ENCODE peak calls at places on chromosomes 16 and 17, in six cellular contexts. One of them, this sample, is unnamed.

GRCh38 chr17:73288534-73289302 is 23.1 kb downstream of the CDC42EP4 start:
- DNase-seq in lung: peak
- DNase-seq in brain microvascular endothelial cell: no peak
- DNase-seq in HepG2: peak
- DNase-seq in heart left ventricle: peak
- DNase-seq in tibial nerve: no peak
- DNase-seq in this sample: no peak

GRCh38 chr16:48013476-48013875 is 142.3 kb downstream of the ABCC12 start:
- DNase-seq in lung: no peak
- DNase-seq in brain microvascular endothelial cell: no peak
- DNase-seq in HepG2: no peak
- DNase-seq in heart left ventricle: no peak
- DNase-seq in tibial nerve: no peak
- DNase-seq in this sample: no peak

GRCh38 chr17:954431-955164 is 25.0 kb downstream of the NXN start:
- DNase-seq in lung: peak
- DNase-seq in brain microvascular endothelial cell: peak
- DNase-seq in HepG2: peak
- DNase-seq in heart left ventricle: peak
- DNase-seq in tibial nerve: no peak
- DNase-seq in this sample: peak

GRCh38 chr16:15765880-15766279 is 90.9 kb downstream of the MYH11 start:
- DNase-seq in lung: no peak
- DNase-seq in brain microvascular endothelial cell: peak
- DNase-seq in HepG2: peak
- DNase-seq in heart left ventricle: no peak
- DNase-seq in tibial nerve: peak
- DNase-seq in this sample: no peak

GRCh38 chr17:7443499-7444485 is 1.1 kb upstream of the CHRNB1 start:
- DNase-seq in lung: no peak
- DNase-seq in brain microvascular endothelial cell: no peak
- DNase-seq in HepG2: no peak
- DNase-seq in heart left ventricle: no peak
- DNase-seq in tibial nerve: no peak
- DNase-seq in this sample: no peak

GRCh38 chr17:8223356-8224063 is 13.1 kb upstream of the AURKB start:
- DNase-seq in lung: peak
- DNase-seq in brain microvascular endothelial cell: peak
- DNase-seq in HepG2: peak
- DNase-seq in heart left ventricle: peak
- DNase-seq in tibial nerve: peak
- DNase-seq in this sample: no peak

GRCh38 chr16:2299121-2299914 is 31.4 kb upstream of the RNPS1 start:
- DNase-seq in lung: no peak
- DNase-seq in brain microvascular endothelial cell: no peak
- DNase-seq in HepG2: no peak
- DNase-seq in heart left ventricle: no peak
- DNase-seq in tibial nerve: no peak
- DNase-seq in this sample: no peak

GRCh38 chr16:702341-702740 is 3.3 kb downstream of the FBXL16 start:
- DNase-seq in lung: no peak
- DNase-seq in brain microvascular endothelial cell: no peak
- DNase-seq in HepG2: no peak
- DNase-seq in heart left ventricle: no peak
- DNase-seq in tibial nerve: no peak
- DNase-seq in this sample: no peak

GRCh38 chr17:77423589-77424451 is 283.1 kb downstream of the SEC14L1 start:
- DNase-seq in lung: peak
- DNase-seq in brain microvascular endothelial cell: peak
- DNase-seq in HepG2: no peak
- DNase-seq in heart left ventricle: peak
- DNase-seq in tibial nerve: peak
- DNase-seq in this sample: peak

GRCh38 chr17:81039096-81039495 is 4.1 kb downstream of the BAIAP2 start:
- DNase-seq in lung: no peak
- DNase-seq in brain microvascular endothelial cell: no peak
- DNase-seq in HepG2: no peak
- DNase-seq in heart left ventricle: no peak
- DNase-seq in tibial nerve: no peak
- DNase-seq in this sample: no peak

GRCh38 chr16:19502395-19503131 is 19.3 kb downstream of the GDE1 start:
- DNase-seq in lung: peak
- DNase-seq in brain microvascular endothelial cell: peak
- DNase-seq in HepG2: peak
- DNase-seq in heart left ventricle: no peak
- DNase-seq in tibial nerve: peak
- DNase-seq in this sample: no peak

GRCh38 chr16:82947675-82948074 is 320.9 kb downstream of the CDH13 start:
- DNase-seq in lung: no peak
- DNase-seq in brain microvascular endothelial cell: no peak
- DNase-seq in HepG2: no peak
- DNase-seq in heart left ventricle: no peak
- DNase-seq in tibial nerve: no peak
- DNase-seq in this sample: no peak

GRCh38 chr17:2406903-2407790 is 6.3 kb upstream of the MNT start:
- DNase-seq in lung: no peak
- DNase-seq in brain microvascular endothelial cell: peak
- DNase-seq in HepG2: no peak
- DNase-seq in heart left ventricle: peak
- DNase-seq in tibial nerve: peak
- DNase-seq in this sample: no peak

GRCh38 chr17:50963139-50963538 is 97.0 kb upstream of the TOB1 start:
- DNase-seq in lung: no peak
- DNase-seq in brain microvascular endothelial cell: no peak
- DNase-seq in HepG2: no peak
- DNase-seq in heart left ventricle: no peak
- DNase-seq in tibial nerve: no peak
- DNase-seq in this sample: no peak

GRCh38 chr16:67391424-67392300 is 1.6 kb downstream of the TPPP3 start:
- DNase-seq in lung: no peak
- DNase-seq in brain microvascular endothelial cell: no peak
- DNase-seq in HepG2: no peak
- DNase-seq in heart left ventricle: no peak
- DNase-seq in tibial nerve: no peak
- DNase-seq in this sample: no peak

GRCh38 chr16:67390816-67391423 is 2.4 kb downstream of the TPPP3 start:
- DNase-seq in lung: no peak
- DNase-seq in brain microvascular endothelial cell: no peak
- DNase-seq in HepG2: no peak
- DNase-seq in heart left ventricle: no peak
- DNase-seq in tibial nerve: no peak
- DNase-seq in this sample: no peak

GRCh38 chr16:67393111-67393789 is at the start of gene TPPP3:
- DNase-seq in lung: peak
- DNase-seq in brain microvascular endothelial cell: peak
- DNase-seq in HepG2: peak
- DNase-seq in heart left ventricle: peak
- DNase-seq in tibial nerve: peak
- DNase-seq in this sample: no peak

GRCh38 chr16:67393790-67394270 is 532 bp upstream of the TPPP3 start:
- DNase-seq in lung: no peak
- DNase-seq in brain microvascular endothelial cell: no peak
- DNase-seq in HepG2: no peak
- DNase-seq in heart left ventricle: peak
- DNase-seq in tibial nerve: no peak
- DNase-seq in this sample: no peak

DNA sequence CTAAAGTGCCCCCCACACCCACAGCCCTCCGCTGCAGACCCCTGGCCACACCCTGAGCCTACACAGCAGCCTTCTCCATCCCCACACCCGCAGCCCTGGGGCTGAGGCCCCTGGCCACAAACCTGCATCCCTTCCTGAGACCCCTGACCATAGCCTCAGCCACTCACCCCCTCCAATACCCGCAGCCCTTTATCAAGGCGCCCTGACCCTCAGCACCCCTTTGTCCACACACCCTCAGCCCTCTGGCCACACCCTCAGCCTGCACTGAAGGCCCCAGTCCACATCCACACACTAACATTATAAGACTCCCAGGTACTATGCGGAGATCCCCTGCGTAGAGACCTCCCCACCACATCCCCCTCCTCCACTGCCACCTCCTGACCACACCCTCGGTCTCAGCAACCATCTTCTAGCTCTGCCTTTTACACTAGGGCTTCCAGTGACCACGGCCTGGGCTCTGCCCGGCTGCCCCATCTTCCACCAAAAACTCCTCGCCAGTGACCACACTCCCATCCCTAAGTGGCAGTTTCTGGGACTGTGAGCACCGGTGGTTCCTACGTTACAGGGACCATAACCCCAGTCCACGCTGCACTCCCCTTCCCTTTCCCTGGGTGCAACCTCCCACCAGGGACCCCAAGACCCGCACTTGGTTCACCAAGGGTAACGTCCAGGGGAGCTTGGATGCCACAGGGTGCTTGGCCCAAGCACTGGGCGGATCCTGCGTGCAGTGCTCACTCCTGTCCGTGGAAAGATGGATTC is 818 bp downstream of the TPPP3 start:
- DNase-seq in lung: no peak
- DNase-seq in brain microvascular endothelial cell: no peak
- DNase-seq in HepG2: no peak
- DNase-seq in heart left ventricle: no peak
- DNase-seq in tibial nerve: no peak
- DNase-seq in this sample: no peak
- H3K4me3 ChIP-seq in lung: peak
- H3K4me3 ChIP-seq in brain microvascular endothelial cell: peak
- H3K4me3 ChIP-seq in HepG2: peak
- H3K4me3 ChIP-seq in heart left ventricle: peak
- H3K4me3 ChIP-seq in tibial nerve: peak
- H3K4me3 ChIP-seq in this sample: no peak

GRCh38 chr16:49740190-49740589 is 115.7 kb downstream of the ZNF423 start:
- DNase-seq in lung: no peak
- DNase-seq in brain microvascular endothelial cell: no peak
- DNase-seq in HepG2: no peak
- DNase-seq in heart left ventricle: no peak
- DNase-seq in tibial nerve: no peak
- DNase-seq in this sample: no peak

GRCh38 chr16:49737541-49737940 is 118.4 kb downstream of the ZNF423 start:
- DNase-seq in lung: no peak
- DNase-seq in brain microvascular endothelial cell: no peak
- DNase-seq in HepG2: no peak
- DNase-seq in heart left ventricle: no peak
- DNase-seq in tibial nerve: no peak
- DNase-seq in this sample: no peak

GRCh38 chr16:49742428-49743205 is 113.3 kb downstream of the ZNF423 start:
- DNase-seq in lung: no peak
- DNase-seq in brain microvascular endothelial cell: no peak
- DNase-seq in HepG2: no peak
- DNase-seq in heart left ventricle: no peak
- DNase-seq in tibial nerve: no peak
- DNase-seq in this sample: no peak

GRCh38 chr16:49743206-49743470 is 112.8 kb downstream of the ZNF423 start:
- DNase-seq in lung: no peak
- DNase-seq in brain microvascular endothelial cell: no peak
- DNase-seq in HepG2: no peak
- DNase-seq in heart left ventricle: no peak
- DNase-seq in tibial nerve: no peak
- DNase-seq in this sample: no peak

DNA sequence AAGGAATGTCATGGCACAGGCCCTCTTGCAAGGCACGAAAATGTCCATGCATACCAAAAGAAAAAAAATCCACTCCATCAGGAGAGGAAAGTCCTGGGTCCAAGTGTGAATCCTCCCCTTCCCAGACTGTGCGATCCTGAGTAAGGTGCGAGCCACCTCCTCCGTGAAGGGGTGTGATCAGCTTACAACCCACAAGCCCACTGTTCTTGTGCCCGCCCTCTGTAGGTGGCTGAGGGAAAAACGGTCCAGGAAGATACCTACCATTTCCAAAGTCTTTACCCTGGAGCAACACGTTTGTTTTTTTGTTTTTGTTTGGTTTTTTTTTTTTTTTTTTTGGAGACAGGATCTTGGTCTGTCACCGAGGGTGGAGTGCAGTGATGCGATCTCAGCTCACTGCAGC is 116.5 kb downstream of the ZNF423 start:
- DNase-seq in lung: no peak
- DNase-seq in brain microvascular endothelial cell: no peak
- DNase-seq in HepG2: no peak
- DNase-seq in heart left ventricle: no peak
- DNase-seq in tibial nerve: no peak
- DNase-seq in this sample: no peak
- TF ChIP-seq CTCF in lung: no peak
- TF ChIP-seq CTCF in brain microvascular endothelial cell: peak
- TF ChIP-seq CTCF in HepG2: peak
- TF ChIP-seq CTCF in heart left ventricle: no peak
- TF ChIP-seq CTCF in tibial nerve: no peak
- TF ChIP-seq CTCF in this sample: no peak

GRCh38 chr17:28276011-28276410 is 43.0 kb upstream of the TMEM97 start:
- DNase-seq in lung: no peak
- DNase-seq in brain microvascular endothelial cell: no peak
- DNase-seq in HepG2: no peak
- DNase-seq in heart left ventricle: no peak
- DNase-seq in tibial nerve: no peak
- DNase-seq in this sample: no peak
- H3K4me3 ChIP-seq in lung: no peak
- H3K4me3 ChIP-seq in brain microvascular endothelial cell: no peak
- H3K4me3 ChIP-seq in HepG2: no peak
- H3K4me3 ChIP-seq in heart left ventricle: no peak
- H3K4me3 ChIP-seq in tibial nerve: no peak
- H3K4me3 ChIP-seq in this sample: no peak

GRCh38 chr17:9700136-9700535 is 54.8 kb downstream of the USP43 start:
- DNase-seq in lung: no peak
- DNase-seq in brain microvascular endothelial cell: no peak
- DNase-seq in HepG2: no peak
- DNase-seq in heart left ventricle: no peak
- DNase-seq in tibial nerve: no peak
- DNase-seq in this sample: no peak

GRCh38 chr17:9700754-9701476 is 55.6 kb downstream of the USP43 start:
- DNase-seq in lung: no peak
- DNase-seq in brain microvascular endothelial cell: no peak
- DNase-seq in HepG2: no peak
- DNase-seq in heart left ventricle: no peak
- DNase-seq in tibial nerve: no peak
- DNase-seq in this sample: no peak

GRCh38 chr17:9693755-9694154 is 48.4 kb downstream of the USP43 start:
- DNase-seq in lung: no peak
- DNase-seq in brain microvascular endothelial cell: no peak
- DNase-seq in HepG2: no peak
- DNase-seq in heart left ventricle: no peak
- DNase-seq in tibial nerve: no peak
- DNase-seq in this sample: no peak

DNA sequence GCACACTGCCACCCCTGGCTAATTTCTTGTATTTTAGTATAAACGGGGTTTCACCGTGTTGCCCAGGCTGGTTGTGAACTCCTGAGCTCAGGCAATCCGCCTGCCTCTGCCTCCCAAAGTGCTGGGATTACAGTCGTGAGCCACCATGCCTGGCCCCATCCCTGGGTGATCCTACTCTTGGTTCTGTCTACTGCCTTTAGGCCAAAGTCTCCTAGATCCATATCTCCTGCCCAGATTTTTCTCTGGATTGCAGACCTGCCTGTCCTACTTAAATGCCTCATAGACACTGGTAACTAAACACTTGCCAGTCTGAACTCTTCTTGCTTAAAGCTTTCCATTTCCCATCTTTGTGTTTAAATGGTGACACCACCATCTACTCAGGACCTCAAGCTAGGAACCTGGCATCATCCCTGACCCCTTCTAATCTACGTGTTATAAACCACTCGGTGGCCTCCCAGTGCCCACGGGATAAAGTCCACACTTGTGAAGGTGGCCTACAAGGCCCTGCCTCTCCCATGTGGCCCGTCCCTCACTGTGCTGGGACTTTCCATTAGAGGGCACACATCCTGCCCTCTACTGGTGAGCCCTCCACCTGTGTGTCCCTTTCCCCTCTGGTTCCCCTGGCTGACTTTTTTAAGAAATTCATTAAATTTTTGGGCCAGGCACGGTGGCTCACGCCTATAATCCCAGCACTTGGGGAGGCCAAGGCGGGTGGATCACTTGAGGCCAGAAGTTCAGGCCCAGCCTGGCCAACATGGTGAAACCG is 51.1 kb downstream of the USP43 start:
- DNase-seq in lung: no peak
- DNase-seq in brain microvascular endothelial cell: no peak
- DNase-seq in HepG2: no peak
- DNase-seq in heart left ventricle: no peak
- DNase-seq in tibial nerve: no peak
- DNase-seq in this sample: no peak
- TF ChIP-seq CTCF in lung: no peak
- TF ChIP-seq CTCF in brain microvascular endothelial cell: no peak
- TF ChIP-seq CTCF in HepG2: peak
- TF ChIP-seq CTCF in heart left ventricle: no peak
- TF ChIP-seq CTCF in tibial nerve: no peak
- TF ChIP-seq CTCF in this sample: no peak

This sample was measured in AG04449.